ENCODE peak calls at places on chromosome 9, in eight cellular contexts. X is IMR-90, G is suprapubic skin, H is tibial nerve, J is uterus, F is endothelial cell of umbilical vein, U is adrenal gland, V is heart left ventricle. P is an unnamed sample. For H3K4me1, the result is how much of the 10 kb centered on the place peaks cover.

GRCh38 chr9:92094655-92095054 is 20.6 kb downstream of the SPTLC1 start:
- DNase-seq in X (peak), G (no peak), H (no peak), J (no peak), F (no peak), U (no peak), V (no peak), P (no peak)

GRCh38 chr9:133690111-133690561 is 48.0 kb downstream of the SARDH start:
- DNase-seq in X (peak), G (no peak), H (no peak), J (no peak), F (no peak), U (no peak), V (peak), P (no peak)

GRCh38 chr9:81182421-81182820 is 506.9 kb downstream of the TLE1 start:
- DNase-seq in X (peak), G (no peak), H (no peak), J (no peak), F (no peak), U (no peak), V (no peak), P (no peak)

GRCh38 chr9:137672907-137673791 is 54.3 kb downstream of the EHMT1 start:
- DNase-seq in X (peak), G (no peak), H (peak), J (peak), F (peak), U (peak), V (peak), P (peak)

GRCh38 chr9:134683714-134684374 is 42.2 kb downstream of the COL5A1 start:
- DNase-seq in X (no peak), G (no peak), H (no peak), J (no peak), F (no peak), U (no peak), V (no peak), P (no peak)

GRCh38 chr9:93080406-93080805 is 15.6 kb upstream of the CARD19 start:
- DNase-seq in X (no peak), G (peak), H (no peak), J (no peak), F (no peak), U (peak), V (peak), P (peak)

GRCh38 chr9:74379718-74380117 is 117.4 kb upstream of the RORB start:
- DNase-seq in X (no peak), G (no peak), H (no peak), J (no peak), F (no peak), U (peak), V (no peak), P (no peak)

GRCh38 chr9:68546596-68547390 is 6.1 kb upstream of the TMEM252 start:
- DNase-seq in X (no peak), G (no peak), H (peak), J (no peak), F (no peak), U (no peak), V (no peak), P (no peak)

GRCh38 chr9:444528-444927 is 229.9 kb downstream of the DOCK8 start:
- DNase-seq in X (no peak), G (no peak), H (no peak), J (no peak), F (no peak), U (no peak), V (no peak), P (no peak)

GRCh38 chr9:83933804-83934203 is 12.6 kb upstream of the KIF27 start:
- DNase-seq in X (peak), G (no peak), H (no peak), J (peak), F (no peak), U (no peak), V (no peak), P (no peak)

GRCh38 chr9:91302831-91303230 is 58.9 kb downstream of the AUH start:
- DNase-seq in X (peak), G (no peak), H (no peak), J (no peak), F (peak), U (no peak), V (no peak), P (no peak)

GRCh38 chr9:13139641-13140171 is 139.8 kb downstream of the MPDZ start:
- DNase-seq in X (peak), G (no peak), H (no peak), J (no peak), F (peak), U (no peak), V (no peak), P (no peak)

GRCh38 chr9:136584401-136585328 is 38.8 kb upstream of the NOTCH1 start:
- DNase-seq in X (no peak), G (no peak), H (no peak), J (peak), F (no peak), U (peak), V (no peak), P (no peak)

GRCh38 chr9:131410051-131410491 is 16.2 kb downstream of the PRRC2B start:
- DNase-seq in X (peak), G (no peak), H (no peak), J (no peak), F (no peak), U (no peak), V (no peak), P (no peak)

GRCh38 chr9:14322211-14323082 is 8.5 kb upstream of the NFIB start:
- DNase-seq in X (peak), G (peak), H (peak), J (peak), F (peak), U (peak), V (peak), P (peak)

GRCh38 chr9:37184905-37185867 is 64.8 kb downstream of the ZCCHC7 start:
- DNase-seq in X (no peak), G (no peak), H (no peak), J (no peak), F (no peak), U (no peak), V (no peak), P (no peak)

DNA sequence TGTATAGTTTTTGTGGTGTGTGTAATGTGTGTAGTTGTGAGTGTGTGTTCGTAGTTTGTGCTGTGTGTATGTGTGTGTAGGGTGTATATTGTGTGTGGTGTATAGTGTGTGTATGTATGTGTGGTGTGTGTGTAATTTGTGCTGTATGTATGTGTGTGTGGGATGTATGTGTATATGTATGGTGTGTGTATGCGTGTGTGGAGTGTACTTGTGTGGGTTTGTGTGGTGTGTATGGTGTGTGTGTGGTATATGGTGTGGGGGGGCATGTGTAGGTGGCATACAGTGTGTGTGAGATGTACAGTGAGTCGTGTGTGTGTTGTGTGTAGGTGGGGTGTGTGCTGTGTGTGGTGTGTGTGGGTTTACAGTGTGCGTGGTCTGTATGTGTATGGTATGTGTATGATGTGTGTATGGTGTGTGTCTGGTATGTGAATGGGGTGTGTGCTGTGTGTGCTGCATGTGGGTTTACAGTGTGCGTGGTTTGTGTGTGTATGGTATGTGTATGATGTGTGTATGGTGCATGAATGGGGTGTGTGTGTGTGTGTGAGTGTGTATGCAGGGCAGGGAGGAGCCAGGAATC is 125.2 kb downstream of the GADD45G start:
- DNase-seq in X (no peak), G (no peak), H (no peak), J (no peak), F (no peak), U (no peak), V (no peak), P (no peak)
- H3K4me1 ChIP-seq in X (under half), G (under half), H (under half), J (under half), F (under half), U (under half), V (under half), P (under half)

GRCh38 chr9:33816327-33817252 is at the start of gene UBE2R2:
- DNase-seq in X (peak), G (peak), H (peak), J (peak), F (peak), U (peak), V (peak), P (peak)
- TF ChIP-seq POLR2A in X (peak), G (peak), H (peak), J (peak), F (peak), U (peak), V (no peak), P (peak)

GRCh38 chr9:127144670-127145458 is 22.4 kb upstream of the ANGPTL2 start:
- DNase-seq in X (no peak), G (no peak), H (no peak), J (peak), F (no peak), U (no peak), V (peak), P (peak)
- TF ChIP-seq CTCF in X (no peak), G (no peak), H (no peak), J (no peak), F (no peak), U (no peak), V (peak), P (no peak)

DNA sequence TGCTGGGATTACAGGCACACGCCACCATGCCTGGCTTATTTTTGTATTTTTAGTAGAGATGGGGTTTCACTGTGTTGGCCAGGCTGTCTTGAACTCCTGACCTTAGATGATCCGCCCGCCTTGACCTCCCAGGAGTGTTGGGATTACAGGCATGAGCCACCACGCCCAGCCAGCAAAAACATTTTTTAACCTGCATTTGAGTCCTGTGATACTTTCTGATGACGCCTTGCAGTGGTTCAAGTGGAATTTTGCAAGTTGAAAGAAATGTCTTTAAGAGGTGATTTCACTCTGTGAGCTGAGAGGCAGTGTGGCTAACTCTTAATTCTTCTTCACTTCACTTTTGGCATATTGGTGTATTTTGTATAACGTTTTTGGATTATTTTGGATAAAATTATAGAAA is 9.1 kb downstream of the ANP32B start:
- DNase-seq in X (no peak), G (no peak), H (no peak), J (no peak), F (no peak), U (no peak), V (no peak), P (no peak)
- H3K4me1 ChIP-seq in X (under half), G (half or more), H (under half), J (under half), F (under half), U (under half), V (half or more), P (under half)

DNA sequence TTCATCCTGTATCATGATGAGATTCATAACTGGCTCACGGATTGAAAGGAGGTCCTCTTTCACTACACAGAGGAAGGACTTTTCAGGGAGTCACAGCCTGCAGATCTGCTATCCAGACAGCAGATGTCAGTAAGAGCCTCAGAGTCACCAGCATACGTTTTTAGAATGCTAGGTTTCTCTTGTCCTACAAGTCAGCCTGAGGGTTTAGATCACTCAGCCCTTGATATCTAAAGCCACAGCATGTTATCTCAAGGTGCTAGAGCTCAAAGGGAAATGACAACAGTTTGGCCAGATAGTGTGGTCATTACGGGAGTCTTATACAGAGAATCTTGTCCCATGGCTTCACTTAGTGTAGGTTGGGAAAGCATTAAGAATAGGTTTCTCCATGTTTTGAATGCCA is 30.9 kb upstream of the SLC46A2 start:
- DNase-seq in X (peak), G (no peak), H (no peak), J (no peak), F (peak), U (peak), V (no peak), P (no peak)
- TF ChIP-seq POLR2A in X (no peak), G (no peak), H (no peak), J (no peak), F (no peak), U (no peak), V (no peak), P (no peak)